ENCODE peak calls at places on chromosome 10, in six cellular contexts. X is stomach; N is neuronal stem cell; Q is bronchial epithelial cell; I is CD8-positive, alpha-beta T cell; P is OCI-LY7. G is an unnamed sample.

GRCh38 chr10:48271323-48271722 is 3.2 kb downstream of the FRMPD2 start:
- DNase-seq in P (no peak), X (no peak), Q (no peak), N (no peak), I (no peak), G (no peak)

GRCh38 chr10:4195214-4195613 is 410.2 kb upstream of the KLF6 start:
- DNase-seq in Q (peak; percentile 78), I (no peak), N (no peak), X (no peak), P (no peak), G (no peak)

GRCh38 chr10:89342219-89342966 is 14.6 kb downstream of the IFIT3 start:
- DNase-seq in X (no peak), Q (peak; percentile 58), I (no peak), N (no peak), P (no peak), G (no peak)

GRCh38 chr10:131998050-131998844 is 16.5 kb upstream of the BNIP3 start:
- DNase-seq in N (no peak), X (no peak), I (no peak), P (no peak), Q (no peak), G (no peak)

GRCh38 chr10:12957081-12957480 is 44.4 kb downstream of the CCDC3 start:
- DNase-seq in P (no peak), Q (no peak), X (no peak), I (no peak), N (no peak), G (no peak)

GRCh38 chr10:131248376-131249165 is 63.0 kb downstream of the TCERG1L start:
- DNase-seq in I (no peak), X (no peak), Q (no peak), P (no peak), N (no peak), G (no peak)

GRCh38 chr10:283916-284356 is 148.7 kb downstream of the ZMYND11 start:
- DNase-seq in P (no peak), I (no peak), Q (no peak), X (no peak), N (no peak), G (no peak)

GRCh38 chr10:79025113-79025832 is 43.5 kb upstream of the ZMIZ1 start:
- DNase-seq in Q (no peak), I (peak; percentile 49), X (no peak), N (no peak), P (no peak), G (no peak)

GRCh38 chr10:102596506-102596971 is 47.7 kb upstream of the TRIM8 start:
- DNase-seq in N (peak; percentile 38), Q (peak; percentile 60), P (peak; percentile 64), I (no peak), X (peak; percentile 67), G (peak; percentile 76)

GRCh38 chr10:24416248-24416647 is 207.3 kb downstream of the KIAA1217 start:
- DNase-seq in Q (no peak), N (no peak), P (no peak), I (no peak), X (no peak), G (no peak)

GRCh38 chr10:83648184-83648583 is 491.1 kb upstream of the GHITM start:
- DNase-seq in I (no peak), N (no peak), X (no peak), P (no peak), Q (no peak), G (no peak)

GRCh38 chr10:121910673-121911420 is 17.0 kb downstream of the ATE1 start:
- DNase-seq in X (no peak), N (no peak), I (no peak), Q (no peak), P (no peak), G (no peak)

GRCh38 chr10:50229460-50229859 is 21.9 kb downstream of the ASAH2 start:
- DNase-seq in Q (no peak), X (no peak), P (no peak), I (no peak), N (no peak), G (no peak)

GRCh38 chr10:112963835-112964234 is 13.8 kb downstream of the TCF7L2 start:
- DNase-seq in I (no peak), Q (no peak), N (no peak), X (no peak), P (no peak), G (no peak)

GRCh38 chr10:78863601-78864239 is 205.0 kb upstream of the ZMIZ1 start:
- DNase-seq in N (no peak), I (no peak), X (no peak), Q (no peak), P (no peak), G (no peak)

GRCh38 chr10:34200355-34200901 is 614.7 kb downstream of the PARD3 start:
- DNase-seq in Q (no peak), P (no peak), N (no peak), X (no peak), I (no peak), G (no peak)

GRCh38 chr10:132122939-132123445 is 57.2 kb downstream of the JAKMIP3 start:
- DNase-seq in Q (no peak), X (no peak), P (no peak), I (no peak), N (no peak), G (no peak)

GRCh38 chr10:6840093-6840763 is 260.2 kb upstream of the PRKCQ start:
- DNase-seq in P (no peak), N (no peak), X (no peak), I (no peak), Q (no peak), G (no peak)

GRCh38 chr10:78302739-78302988 is 269.0 kb downstream of the RPS24 start:
- DNase-seq in P (no peak), Q (no peak), N (no peak), X (no peak), I (no peak), G (no peak)

GRCh38 chr10:125013529-125013872 is 71.6 kb downstream of the ZRANB1 start:
- DNase-seq in Q (no peak), I (no peak), X (no peak), P (no peak), N (no peak), G (no peak)

GRCh38 chr10:21920633-21921032 is 82.9 kb downstream of the DNAJC1 start:
- DNase-seq in I (no peak), N (no peak), Q (peak; percentile 44), P (no peak), X (no peak), G (no peak)

GRCh38 chr10:14063531-14064317 is 267.0 kb downstream of the FRMD4A start:
- DNase-seq in N (no peak), P (no peak), I (no peak), X (no peak), Q (no peak), G (no peak)

GRCh38 chr10:70748801-70749573 is 36.2 kb downstream of the TBATA start:
- DNase-seq in I (no peak), N (no peak), P (no peak), Q (no peak), X (no peak), G (no peak)
- H3K36me3 ChIP-seq in I (no peaks in the 10 kb centered on the region), N (no peaks in the 10 kb centered on the region), P (no peaks in the 10 kb centered on the region), Q (no peaks in the 10 kb centered on the region), X (no peaks in the 10 kb centered on the region), G (no peaks in the 10 kb centered on the region)

GRCh38 chr10:92009445-92009844 is 85.9 kb downstream of the BTAF1 start:
- DNase-seq in X (no peak), N (no peak), P (no peak), I (no peak), Q (no peak), G (no peak)
- H3K36me3 ChIP-seq in X (peaks cover 75% of the 10 kb centered on the region), N (peaks cover 96% of the 10 kb centered on the region), P (peaks cover 74% of the 10 kb centered on the region), I (peaks cover 12% of the 10 kb centered on the region), Q (peaks cover 6% of the 10 kb centered on the region), G (peaks cover 15% of the 10 kb centered on the region)

GRCh38 chr10:17236468-17236886 is 8.4 kb downstream of the VIM start:
- DNase-seq in N (no peak), X (no peak), I (no peak), Q (no peak), P (no peak), G (no peak)

GRCh38 chr10:17238445-17239275 is 10.6 kb downstream of the VIM start:
- DNase-seq in N (no peak), I (no peak), X (no peak), Q (no peak), P (no peak), G (no peak)

GRCh38 chr10:17237163-17237562 is 9.1 kb downstream of the VIM start:
- DNase-seq in X (no peak), I (no peak), N (no peak), P (no peak), Q (no peak), G (no peak)

GRCh38 chr10:17239276-17239660 is 11.2 kb downstream of the VIM start:
- DNase-seq in P (no peak), Q (no peak), I (no peak), N (no peak), X (no peak), G (no peak)

DNA sequence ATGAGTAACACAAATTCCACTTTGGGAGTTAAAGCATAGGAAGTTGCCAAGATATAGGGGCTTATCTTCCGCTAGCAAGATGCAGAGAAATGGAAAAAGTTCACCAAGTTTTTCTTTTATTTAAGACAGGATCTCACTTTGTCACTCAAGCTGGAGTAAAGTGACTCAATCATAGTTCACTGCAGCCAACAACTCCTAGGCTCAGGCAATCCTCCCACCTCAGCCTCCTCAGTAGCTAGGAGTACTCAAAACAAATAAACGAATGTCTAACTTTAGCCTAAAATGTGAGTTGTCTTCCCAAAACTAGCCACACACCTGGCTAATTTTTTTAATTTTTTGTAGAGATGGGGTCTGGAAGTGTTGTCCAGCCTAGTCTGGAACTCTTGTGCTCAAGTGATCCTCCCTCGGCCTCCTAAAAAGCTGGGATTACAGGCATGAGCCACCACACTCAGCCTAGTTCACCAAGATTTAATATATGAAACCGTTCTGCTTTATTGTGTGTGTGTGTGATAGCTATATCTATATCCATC is 9.9 kb downstream of the VIM start:
- DNase-seq in N (no peak), X (no peak), Q (no peak), I (no peak), P (no peak), G (no peak)
- H3K36me3 ChIP-seq in N (peaks cover 52% of the 10 kb centered on the region), X (peaks cover 54% of the 10 kb centered on the region), Q (peaks cover 12% of the 10 kb centered on the region), I (peaks cover 46% of the 10 kb centered on the region), P (no peaks in the 10 kb centered on the region), G (no peaks in the 10 kb centered on the region)

DNA sequence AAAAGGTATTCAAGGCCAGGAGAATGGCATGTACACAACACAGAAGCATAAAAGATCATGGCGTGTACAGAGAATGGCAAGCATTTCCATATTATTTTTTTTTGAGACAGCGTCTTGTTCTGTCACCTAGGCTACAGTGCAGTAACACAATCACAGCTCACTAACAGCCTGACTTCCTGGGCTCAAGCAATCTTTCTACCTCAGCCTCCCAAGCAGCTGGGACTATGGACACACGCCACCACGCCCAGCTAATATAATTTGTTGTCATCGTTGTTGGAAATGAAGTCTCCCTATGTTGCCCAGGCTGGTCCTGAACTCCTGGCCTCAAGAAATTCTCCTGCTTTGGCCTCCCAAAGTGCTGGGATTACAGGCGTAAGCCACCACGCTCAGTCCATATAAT is 27.3 kb downstream of the ANXA7 start:
- DNase-seq in Q (no peak), I (no peak), N (no peak), P (no peak), X (no peak), G (peak; percentile 2)
- H3K36me3 ChIP-seq in Q (peaks cover 20% of the 10 kb centered on the region), I (peaks cover 61% of the 10 kb centered on the region), N (peaks cover 91% of the 10 kb centered on the region), P (peaks cover 91% of the 10 kb centered on the region), X (peaks cover 100% of the 10 kb centered on the region), G (peaks cover 15% of the 10 kb centered on the region)

GRCh38 chr10:95613330-95613729 is 43.2 kb downstream of the ALDH18A1 start:
- DNase-seq in N (no peak), Q (no peak), X (no peak), P (no peak), I (no peak), G (peak; percentile 89)
- H3K36me3 ChIP-seq in N (peaks cover 97% of the 10 kb centered on the region), Q (peaks cover 17% of the 10 kb centered on the region), X (peaks cover 100% of the 10 kb centered on the region), P (peaks cover 94% of the 10 kb centered on the region), I (peaks cover 73% of the 10 kb centered on the region), G (peaks cover 52% of the 10 kb centered on the region)

G was measured in small intestine.